ENCODE peak calls at places on chromosomes 6 and 20, in eight cellular contexts. One of them, this sample, is unnamed.

GRCh38 chr6:147615659-147616456 is 107.4 kb downstream of the SAMD5 start:
- DNase-seq in body of pancreas: no peak
- DNase-seq in esophagus squamous epithelium: no peak
- DNase-seq in naive B cell: no peak
- DNase-seq in effector memory CD8-positive, alpha-beta T cell: no peak
- DNase-seq in germinal center: no peak
- DNase-seq in NCI-H1105: no peak
- DNase-seq in neural crest cell: no peak
- DNase-seq in this sample: no peak

GRCh38 chr20:7841967-7842301 is 98.3 kb downstream of the HAO1 start:
- DNase-seq in body of pancreas: no peak
- DNase-seq in esophagus squamous epithelium: no peak
- DNase-seq in naive B cell: no peak
- DNase-seq in effector memory CD8-positive, alpha-beta T cell: no peak
- DNase-seq in germinal center: no peak
- DNase-seq in NCI-H1105: no peak
- DNase-seq in neural crest cell: no peak
- DNase-seq in this sample: no peak

GRCh38 chr6:89044988-89045387 is 35.6 kb upstream of the PNRC1 start:
- DNase-seq in body of pancreas: no peak
- DNase-seq in esophagus squamous epithelium: no peak
- DNase-seq in naive B cell: no peak
- DNase-seq in effector memory CD8-positive, alpha-beta T cell: no peak
- DNase-seq in germinal center: no peak
- DNase-seq in NCI-H1105: no peak
- DNase-seq in neural crest cell: no peak
- DNase-seq in this sample: no peak

GRCh38 chr6:84967389-84967788 is 203.0 kb upstream of the TBX18 start:
- DNase-seq in body of pancreas: peak; percentile 19
- DNase-seq in esophagus squamous epithelium: no peak
- DNase-seq in naive B cell: no peak
- DNase-seq in effector memory CD8-positive, alpha-beta T cell: no peak
- DNase-seq in germinal center: no peak
- DNase-seq in NCI-H1105: peak; percentile 26
- DNase-seq in neural crest cell: peak; percentile 42
- DNase-seq in this sample: no peak

GRCh38 chr6:36368921-36369880 is 18.3 kb downstream of the ETV7 start:
- DNase-seq in body of pancreas: no peak
- DNase-seq in esophagus squamous epithelium: no peak
- DNase-seq in naive B cell: no peak
- DNase-seq in effector memory CD8-positive, alpha-beta T cell: no peak
- DNase-seq in germinal center: no peak
- DNase-seq in NCI-H1105: no peak
- DNase-seq in neural crest cell: no peak
- DNase-seq in this sample: no peak

GRCh38 chr20:50722466-50723155 is 8.8 kb upstream of the PARD6B start:
- DNase-seq in body of pancreas: no peak
- DNase-seq in esophagus squamous epithelium: no peak
- DNase-seq in naive B cell: no peak
- DNase-seq in effector memory CD8-positive, alpha-beta T cell: no peak
- DNase-seq in germinal center: no peak
- DNase-seq in NCI-H1105: no peak
- DNase-seq in neural crest cell: no peak
- DNase-seq in this sample: no peak

GRCh38 chr6:28816909-28817807 is 106.6 kb downstream of the TRIM27 start:
- DNase-seq in body of pancreas: no peak
- DNase-seq in esophagus squamous epithelium: no peak
- DNase-seq in naive B cell: no peak
- DNase-seq in effector memory CD8-positive, alpha-beta T cell: no peak
- DNase-seq in germinal center: no peak
- DNase-seq in NCI-H1105: peak; percentile 17
- DNase-seq in neural crest cell: no peak
- DNase-seq in this sample: no peak

GRCh38 chr6:2634151-2634964 is 116.4 kb downstream of the MYLK4 start:
- DNase-seq in body of pancreas: peak; percentile 77
- DNase-seq in esophagus squamous epithelium: peak; percentile 15
- DNase-seq in naive B cell: peak; percentile 65
- DNase-seq in effector memory CD8-positive, alpha-beta T cell: peak; percentile 76
- DNase-seq in germinal center: peak; percentile 83
- DNase-seq in NCI-H1105: peak; percentile 71
- DNase-seq in neural crest cell: peak; percentile 91
- DNase-seq in this sample: peak; percentile 89

GRCh38 chr6:10558575-10558974 is 37.4 kb downstream of the GCNT2 start:
- DNase-seq in body of pancreas: no peak
- DNase-seq in esophagus squamous epithelium: no peak
- DNase-seq in naive B cell: no peak
- DNase-seq in effector memory CD8-positive, alpha-beta T cell: no peak
- DNase-seq in germinal center: no peak
- DNase-seq in NCI-H1105: peak; percentile 79
- DNase-seq in neural crest cell: no peak
- DNase-seq in this sample: no peak

GRCh38 chr6:23140879-23141278 is 571.5 kb downstream of the HDGFL1 start:
- DNase-seq in body of pancreas: no peak
- DNase-seq in esophagus squamous epithelium: no peak
- DNase-seq in naive B cell: no peak
- DNase-seq in effector memory CD8-positive, alpha-beta T cell: no peak
- DNase-seq in germinal center: no peak
- DNase-seq in NCI-H1105: no peak
- DNase-seq in neural crest cell: no peak
- DNase-seq in this sample: no peak

GRCh38 chr6:39420300-39421265 is 98.1 kb upstream of the KCNK16 start:
- DNase-seq in body of pancreas: peak; percentile 61
- DNase-seq in esophagus squamous epithelium: no peak
- DNase-seq in naive B cell: no peak
- DNase-seq in effector memory CD8-positive, alpha-beta T cell: no peak
- DNase-seq in germinal center: no peak
- DNase-seq in NCI-H1105: no peak
- DNase-seq in neural crest cell: no peak
- DNase-seq in this sample: no peak

GRCh38 chr20:16410626-16411025 is 162.6 kb downstream of the KIF16B start:
- DNase-seq in body of pancreas: no peak
- DNase-seq in esophagus squamous epithelium: no peak
- DNase-seq in naive B cell: no peak
- DNase-seq in effector memory CD8-positive, alpha-beta T cell: no peak
- DNase-seq in germinal center: no peak
- DNase-seq in NCI-H1105: no peak
- DNase-seq in neural crest cell: no peak
- DNase-seq in this sample: no peak

GRCh38 chr6:168793649-168794048 is 352.7 kb downstream of the SMOC2 start:
- DNase-seq in body of pancreas: no peak
- DNase-seq in esophagus squamous epithelium: no peak
- DNase-seq in naive B cell: no peak
- DNase-seq in effector memory CD8-positive, alpha-beta T cell: no peak
- DNase-seq in germinal center: no peak
- DNase-seq in NCI-H1105: no peak
- DNase-seq in neural crest cell: no peak
- DNase-seq in this sample: no peak

GRCh38 chr20:60046011-60046413 is 87.8 kb downstream of the CDH26 start:
- DNase-seq in body of pancreas: no peak
- DNase-seq in esophagus squamous epithelium: no peak
- DNase-seq in naive B cell: no peak
- DNase-seq in effector memory CD8-positive, alpha-beta T cell: no peak
- DNase-seq in germinal center: no peak
- DNase-seq in NCI-H1105: no peak
- DNase-seq in neural crest cell: no peak
- DNase-seq in this sample: no peak

GRCh38 chr6:47145212-47145611 is 103.1 kb upstream of the ADGRF1 start:
- DNase-seq in body of pancreas: no peak
- DNase-seq in esophagus squamous epithelium: no peak
- DNase-seq in naive B cell: no peak
- DNase-seq in effector memory CD8-positive, alpha-beta T cell: no peak
- DNase-seq in germinal center: no peak
- DNase-seq in NCI-H1105: no peak
- DNase-seq in neural crest cell: no peak
- DNase-seq in this sample: no peak

GRCh38 chr6:142407685-142408273 is 106.0 kb downstream of the ADGRG6 start:
- DNase-seq in body of pancreas: no peak
- DNase-seq in esophagus squamous epithelium: no peak
- DNase-seq in naive B cell: no peak
- DNase-seq in effector memory CD8-positive, alpha-beta T cell: no peak
- DNase-seq in germinal center: no peak
- DNase-seq in NCI-H1105: no peak
- DNase-seq in neural crest cell: no peak
- DNase-seq in this sample: no peak

GRCh38 chr6:162680367-162680766 is 47.2 kb downstream of the PRKN start:
- DNase-seq in body of pancreas: no peak
- DNase-seq in esophagus squamous epithelium: no peak
- DNase-seq in naive B cell: no peak
- DNase-seq in effector memory CD8-positive, alpha-beta T cell: no peak
- DNase-seq in germinal center: no peak
- DNase-seq in NCI-H1105: no peak
- DNase-seq in neural crest cell: no peak
- DNase-seq in this sample: no peak

This sample was measured in mucosa of descending colon.